ENCODE peak calls at places on chromosomes 2 and 18, in five cellular contexts. I is H1, W is mesendoderm, H is H9, Z is mesenchymal stem cell. E is an unnamed sample.
A peak's percentile ranks its signal among the peaks of the same experiment; 100 is the strongest.

GRCh38 chr18:48694295-48694694 is 155.5 kb downstream of the CTIF start:
- DNase-seq in I (no peak), W (no peak), H (no peak), Z (no peak), E (no peak)

GRCh38 chr2:146579154-146579930 is 1265.5 kb upstream of the ACVR2A start:
- DNase-seq in I (no peak), W (peak; percentile 68), H (no peak), Z (peak; percentile 52), E (no peak)

GRCh38 chr2:40353236-40353635 is 98.7 kb downstream of the SLC8A1 start:
- DNase-seq in I (no peak), W (no peak), H (no peak), Z (no peak), E (no peak)

GRCh38 chr2:114661926-114662670 is 219.7 kb downstream of the DPP10 start:
- DNase-seq in I (no peak), W (peak; percentile 34), H (peak; percentile 60), Z (no peak), E (no peak)

GRCh38 chr2:238322001-238322411 is 1.7 kb downstream of the TRAF3IP1 start:
- DNase-seq in I (no peak), W (no peak), H (no peak), Z (no peak), E (no peak)

GRCh38 chr18:77632738-77633137 is 383.1 kb downstream of the GALR1 start:
- DNase-seq in I (no peak), W (no peak), H (no peak), Z (no peak), E (no peak)

GRCh38 chr2:100976061-100976460 is 26.0 kb upstream of the RPL31 start:
- DNase-seq in I (no peak), W (no peak), H (no peak), Z (no peak), E (no peak)

GRCh38 chr2:37890893-37891495 is 34.1 kb upstream of the RMDN2 start:
- DNase-seq in I (peak; percentile 23), W (peak; percentile 78), H (peak; percentile 81), Z (peak; percentile 73), E (peak; percentile 55)

GRCh38 chr2:157627594-157628281 is 926 bp downstream of the ACVR1C start:
- DNase-seq in I (no peak), W (peak; percentile 3), H (peak; percentile 38), Z (no peak), E (peak; percentile 2)

GRCh38 chr2:147603434-147604225 is 241.2 kb upstream of the ACVR2A start:
- DNase-seq in I (no peak), W (no peak), H (no peak), Z (no peak), E (no peak)

GRCh38 chr18:36786686-36787085 is 42.1 kb downstream of the TPGS2 start:
- DNase-seq in I (no peak), W (peak; percentile 37), H (no peak), Z (peak; percentile 65), E (no peak)

GRCh38 chr2:91974401-91975129 is 2896.7 kb upstream of the TEKT4 start:
- DNase-seq in I (no peak), W (no peak), H (no peak), Z (no peak), E (no peak)

GRCh38 chr2:42844901-42845685 is 52.7 kb upstream of the HAAO start:
- DNase-seq in I (no peak), W (no peak), H (no peak), Z (peak; percentile 97), E (no peak)

GRCh38 chr2:65465124-65465523 is 32.7 kb upstream of the SPRED2 start:
- DNase-seq in I (no peak), W (no peak), H (no peak), Z (no peak), E (no peak)

GRCh38 chr2:118249531-118249930 is 161.3 kb downstream of the INSIG2 start:
- DNase-seq in I (no peak), W (peak; percentile 81), H (no peak), Z (no peak), E (no peak)

GRCh38 chr2:76867854-76868253 is 654.3 kb downstream of the LRRTM4 start:
- DNase-seq in I (no peak), W (peak; percentile 41), H (no peak), Z (peak; percentile 90), E (no peak)

GRCh38 chr2:85390941-85391669 is 19.1 kb downstream of the CAPG start:
- DNase-seq in I (peak; percentile 36), W (peak; percentile 78), H (peak; percentile 85), Z (peak; percentile 32), E (no peak)

GRCh38 chr2:160687629-160688028 is 194.0 kb upstream of the RBMS1 start:
- DNase-seq in I (no peak), W (no peak), H (no peak), Z (no peak), E (no peak)

GRCh38 chr2:76850969-76851368 is 671.2 kb downstream of the LRRTM4 start:
- DNase-seq in I (no peak), W (no peak), H (no peak), Z (no peak), E (no peak)

GRCh38 chr2:111162718-111163331 is 42.1 kb downstream of the BCL2L11 start:
- DNase-seq in I (no peak), W (no peak), H (no peak), Z (peak; percentile 52), E (no peak)

GRCh38 chr2:190050001-190050400 is 12.5 kb downstream of the MSTN start:
- DNase-seq in I (no peak), W (no peak), H (no peak), Z (peak; percentile 9), E (no peak)

GRCh38 chr2:239956818-239957261 is 68.3 kb downstream of the NDUFA10 start:
- DNase-seq in I (no peak), W (no peak), H (no peak), Z (no peak), E (no peak)

GRCh38 chr2:128276878-128277675 is 41.6 kb downstream of the HS6ST1 start:
- DNase-seq in I (no peak), W (no peak), H (peak; percentile 20), Z (no peak), E (no peak)

DNA sequence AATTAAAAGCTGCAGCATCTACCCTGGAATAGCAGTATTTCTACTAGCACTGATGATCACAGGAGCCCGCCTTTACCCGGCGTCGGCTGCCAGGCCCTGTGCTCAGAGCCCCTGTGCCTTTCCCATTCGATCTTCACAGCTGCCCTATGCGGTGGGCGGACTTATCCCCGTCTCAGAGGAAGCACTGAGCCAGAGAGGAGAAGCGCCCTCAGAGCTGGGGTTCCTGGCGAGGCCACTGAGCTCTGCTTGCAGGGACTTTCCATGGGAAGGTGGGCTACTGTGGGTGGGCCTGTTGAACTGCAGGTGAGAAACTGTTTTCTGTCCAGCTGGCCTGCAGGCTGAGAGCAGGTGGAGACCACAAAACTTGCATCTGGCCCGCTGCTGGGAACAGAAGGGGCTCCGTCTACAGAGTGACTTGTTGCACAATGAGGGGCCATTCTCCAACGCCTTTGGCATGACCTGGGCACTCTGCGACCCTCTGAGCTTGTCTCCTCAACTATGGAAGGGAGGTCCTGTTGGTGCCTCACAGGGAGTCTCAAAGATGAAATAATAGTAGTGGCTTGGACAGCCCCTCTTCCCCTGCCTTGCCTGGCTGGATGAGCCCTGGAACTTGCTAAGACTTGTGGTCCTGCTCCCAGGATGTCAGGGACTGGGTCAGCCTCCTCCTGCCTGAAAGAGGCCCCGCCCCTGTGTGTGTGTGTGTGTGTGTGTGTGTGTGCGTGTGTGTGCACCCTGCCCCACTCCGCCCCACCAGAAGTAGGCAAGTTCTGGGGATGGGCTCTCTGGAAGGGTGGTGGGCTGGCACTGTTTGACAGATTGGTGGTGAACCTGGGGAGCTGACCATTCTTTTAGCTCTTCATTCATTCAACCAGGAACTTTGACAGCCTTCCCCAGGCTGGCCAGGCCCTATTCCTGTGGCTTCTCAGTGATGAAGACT is 32.7 kb downstream of the GLI2 start:
- DNase-seq in I (no peak), W (no peak), H (no peak), Z (no peak), E (no peak)
- H2BK5ac ChIP-seq in I (no peak overlapping the region), W (no peak overlapping the region), H (no peak overlapping the region), Z (no peak overlapping the region), E (no peak overlapping the region)

DNA sequence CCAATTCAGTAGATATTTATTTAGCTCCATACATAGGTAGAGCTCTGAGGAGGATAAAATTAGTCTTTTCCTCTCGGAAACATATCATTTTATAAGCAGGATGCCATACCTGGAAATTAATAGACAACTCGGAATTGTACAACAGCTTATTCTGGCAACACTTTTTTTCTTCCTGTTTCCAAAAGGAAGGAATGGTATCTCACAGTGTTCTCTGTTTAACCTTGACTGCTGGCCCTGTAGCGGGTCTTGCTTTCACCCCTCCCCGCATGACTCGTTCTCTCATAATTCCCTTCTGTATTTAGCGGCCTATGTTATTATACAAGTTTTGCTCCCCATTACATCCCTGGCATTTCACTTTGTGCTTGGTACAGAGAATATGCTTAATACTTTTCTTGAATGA is 2.5 kb upstream of the KYNU start:
- DNase-seq in I (no peak), W (no peak), H (no peak), Z (no peak), E (no peak)
- H2BK5ac ChIP-seq in I (no peak overlapping the region), W (no peak overlapping the region), H (no peak overlapping the region), Z (no peak overlapping the region), E (no peak overlapping the region)

GRCh38 chr18:35442701-35443100 is 55.1 kb downstream of the INO80C start:
- DNase-seq in I (no peak), W (no peak), H (no peak), Z (no peak), E (no peak)

GRCh38 chr18:35444636-35445035 is 53.1 kb downstream of the INO80C start:
- DNase-seq in I (no peak), W (no peak), H (no peak), Z (no peak), E (no peak)

GRCh38 chr18:35443434-35443833 is 54.3 kb downstream of the INO80C start:
- DNase-seq in I (no peak), W (no peak), H (no peak), Z (no peak), E (no peak)

GRCh38 chr18:35441857-35442595 is 55.7 kb downstream of the INO80C start:
- DNase-seq in I (no peak), W (no peak), H (no peak), Z (no peak), E (no peak)

DNA sequence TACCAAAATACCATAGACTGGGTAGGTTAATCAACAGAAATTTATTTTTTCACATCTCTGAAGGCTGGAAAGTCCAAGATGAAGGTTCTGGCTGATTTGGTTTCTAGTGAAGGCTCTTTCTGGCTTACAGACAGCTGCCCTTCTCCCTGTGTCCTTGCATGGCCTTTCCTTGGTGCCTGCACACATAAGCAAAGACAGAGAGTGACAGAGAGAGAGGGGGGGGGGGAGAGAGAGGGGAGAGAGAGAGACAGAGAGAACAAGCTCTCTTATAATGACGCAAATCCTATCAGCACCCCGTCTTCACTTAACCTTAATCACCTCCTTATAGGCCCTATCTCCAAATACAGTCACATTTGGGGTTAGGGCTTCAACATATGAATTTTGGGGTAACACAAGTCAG is 53.9 kb downstream of the INO80C start:
- DNase-seq in I (no peak), W (no peak), H (no peak), Z (no peak), E (no peak)
- H2BK5ac ChIP-seq in I (no peak overlapping the region), W (no peak overlapping the region), H (no peak overlapping the region), Z (no peak overlapping the region), E (no peak overlapping the region)

DNA sequence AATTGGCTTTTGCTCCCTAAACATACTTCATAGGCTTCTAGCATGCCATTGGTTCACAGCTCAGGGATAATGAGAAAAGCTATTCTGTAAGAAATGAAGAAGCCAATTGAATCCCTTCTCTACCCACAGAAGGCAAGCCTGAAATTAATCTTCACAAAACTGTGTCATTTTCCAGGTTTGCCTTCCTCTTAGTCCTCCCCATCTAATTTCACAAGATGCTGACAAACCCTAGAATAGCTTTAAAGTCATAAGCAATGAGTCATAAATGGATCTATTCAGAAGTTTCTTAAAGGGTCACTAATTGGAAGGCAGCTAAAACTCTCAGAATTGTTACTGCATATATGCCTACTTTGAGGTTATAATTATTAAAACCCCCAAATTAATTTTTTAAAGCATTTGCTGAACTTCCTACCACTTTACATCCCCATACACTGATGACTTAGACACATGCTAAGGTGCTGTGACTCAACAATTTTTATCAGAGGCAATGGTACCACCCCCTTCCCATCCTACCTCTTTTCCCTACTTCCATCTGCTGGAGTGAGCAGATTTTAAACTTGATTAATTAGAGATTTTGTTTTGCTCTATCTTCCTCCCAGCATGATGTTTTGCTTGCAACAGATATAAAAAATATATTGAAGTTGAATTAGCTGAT is 51.3 kb upstream of the NABP1 start:
- DNase-seq in I (no peak), W (no peak), H (no peak), Z (peak; percentile 52), E (no peak)
- H2BK5ac ChIP-seq in I (no peak overlapping the region), W (no peak overlapping the region), H (no peak overlapping the region), Z (no peak overlapping the region), E (no peak overlapping the region)